ENCODE peak calls at places on chromosomes 11 and 22, in four cellular contexts. One of them, this sample, is unnamed.

GRCh38 chr11:73453562-73453961 is 77.4 kb downstream of the RELT start:
- DNase-seq in HEK293T: no peak
- DNase-seq in heart left ventricle: no peak
- DNase-seq in AG04449: no peak
- DNase-seq in this sample: no peak

GRCh38 chr11:73157141-73158010 is 15.3 kb upstream of the FCHSD2 start:
- DNase-seq in HEK293T: no peak
- DNase-seq in AG04449: peak
- DNase-seq in heart left ventricle: peak
- DNase-seq in this sample: no peak

GRCh38 chr22:36238348-36239149 is 778 bp downstream of the APOL2 start:
- DNase-seq in heart left ventricle: no peak
- DNase-seq in HEK293T: no peak
- DNase-seq in AG04449: no peak
- DNase-seq in this sample: no peak

GRCh38 chr11:73270855-73271477 is 1.2 kb upstream of the P2RY6 start:
- DNase-seq in AG04449: no peak
- DNase-seq in HEK293T: no peak
- DNase-seq in heart left ventricle: no peak
- DNase-seq in this sample: no peak

GRCh38 chr11:96061094-96061493 is 137.2 kb upstream of the MTMR2 start:
- DNase-seq in heart left ventricle: no peak
- DNase-seq in HEK293T: no peak
- DNase-seq in AG04449: no peak
- DNase-seq in this sample: no peak

GRCh38 chr22:35971418-35972119 is 57.1 kb downstream of the RBFOX2 start:
- DNase-seq in heart left ventricle: no peak
- DNase-seq in AG04449: peak
- DNase-seq in HEK293T: peak
- DNase-seq in this sample: peak

GRCh38 chr11:109865558-109866186 is 227.5 kb upstream of the ZC3H12C start:
- DNase-seq in HEK293T: no peak
- DNase-seq in AG04449: no peak
- DNase-seq in heart left ventricle: peak
- DNase-seq in this sample: no peak

GRCh38 chr22:45910928-45911467 is 66.0 kb downstream of the WNT7B start:
- DNase-seq in HEK293T: no peak
- DNase-seq in heart left ventricle: no peak
- DNase-seq in AG04449: no peak
- DNase-seq in this sample: no peak

GRCh38 chr22:50226224-50227165 is 18.3 kb downstream of the TUBGCP6 start:
- DNase-seq in heart left ventricle: no peak
- DNase-seq in HEK293T: no peak
- DNase-seq in AG04449: no peak
- DNase-seq in this sample: no peak

GRCh38 chr22:47367993-47368945 is 605.8 kb downstream of the TBC1D22A start:
- DNase-seq in heart left ventricle: no peak
- DNase-seq in AG04449: no peak
- DNase-seq in HEK293T: no peak
- DNase-seq in this sample: no peak

GRCh38 chr11:3058753-3059664 is 1.8 kb upstream of the CARS1 start:
- DNase-seq in heart left ventricle: no peak
- DNase-seq in HEK293T: no peak
- DNase-seq in AG04449: peak
- DNase-seq in this sample: no peak

GRCh38 chr11:24760681-24761080 is 263.8 kb downstream of the LUZP2 start:
- DNase-seq in HEK293T: no peak
- DNase-seq in heart left ventricle: no peak
- DNase-seq in AG04449: no peak
- DNase-seq in this sample: no peak

GRCh38 chr11:14499178-14499559 is 442 bp downstream of the COPB1 start:
- DNase-seq in AG04449: no peak
- DNase-seq in heart left ventricle: no peak
- DNase-seq in HEK293T: no peak
- DNase-seq in this sample: no peak

GRCh38 chr11:8922691-8923090 is 10.1 kb downstream of the C11orf16 start:
- DNase-seq in AG04449: no peak
- DNase-seq in HEK293T: no peak
- DNase-seq in heart left ventricle: no peak
- DNase-seq in this sample: no peak

GRCh38 chr22:37502342-37503182 is 16.4 kb upstream of the MFNG start:
- DNase-seq in HEK293T: no peak
- DNase-seq in AG04449: no peak
- DNase-seq in heart left ventricle: no peak
- DNase-seq in this sample: peak

GRCh38 chr11:48307760-48308386 is 1.9 kb downstream of the OR4S1 start:
- DNase-seq in AG04449: no peak
- DNase-seq in HEK293T: peak
- DNase-seq in heart left ventricle: peak
- DNase-seq in this sample: peak

GRCh38 chr22:26737262-26737661 is 79.9 kb downstream of the MIAT start:
- DNase-seq in heart left ventricle: no peak
- DNase-seq in HEK293T: no peak
- DNase-seq in AG04449: no peak
- DNase-seq in this sample: no peak

GRCh38 chr11:116857316-116857715 is 19.9 kb upstream of the APOA1 start:
- DNase-seq in AG04449: no peak
- DNase-seq in HEK293T: no peak
- DNase-seq in heart left ventricle: no peak
- DNase-seq in this sample: no peak

GRCh38 chr22:50189849-50190181 is 4.1 kb downstream of the TRABD start:
- DNase-seq in heart left ventricle: no peak
- DNase-seq in AG04449: no peak
- DNase-seq in HEK293T: no peak
- DNase-seq in this sample: no peak

GRCh38 chr22:30665786-30666185 is 1.9 kb downstream of the DUSP18 start:
- DNase-seq in HEK293T: no peak
- DNase-seq in AG04449: no peak
- DNase-seq in heart left ventricle: no peak
- DNase-seq in this sample: no peak

GRCh38 chr11:21814169-21814568 is 378.7 kb upstream of the ANO5 start:
- DNase-seq in HEK293T: no peak
- DNase-seq in AG04449: no peak
- DNase-seq in heart left ventricle: no peak
- DNase-seq in this sample: no peak

GRCh38 chr11:68002943-68003845 is 703 bp downstream of the UNC93B1 start:
- DNase-seq in HEK293T: peak
- DNase-seq in heart left ventricle: no peak
- DNase-seq in AG04449: no peak
- DNase-seq in this sample: no peak

GRCh38 chr11:115895594-115895993 is 391.4 kb upstream of the CADM1 start:
- DNase-seq in HEK293T: no peak
- DNase-seq in heart left ventricle: no peak
- DNase-seq in AG04449: no peak
- DNase-seq in this sample: no peak

GRCh38 chr11:66847461-66848232 is 4.4 kb downstream of the RCE1 start:
- DNase-seq in heart left ventricle: no peak
- DNase-seq in HEK293T: no peak
- DNase-seq in AG04449: no peak
- DNase-seq in this sample: no peak

GRCh38 chr11:133830931-133831907 is 14.1 kb downstream of the SPATA19 start:
- DNase-seq in HEK293T: no peak
- DNase-seq in AG04449: no peak
- DNase-seq in heart left ventricle: no peak
- DNase-seq in this sample: no peak

GRCh38 chr11:72012897-72013721 is 14.4 kb downstream of the IL18BP start:
- DNase-seq in HEK293T: no peak
- DNase-seq in heart left ventricle: peak
- DNase-seq in AG04449: no peak
- DNase-seq in this sample: no peak

GRCh38 chr11:34242037-34242625 is 115.7 kb downstream of the ABTB2 start:
- DNase-seq in heart left ventricle: peak
- DNase-seq in HEK293T: no peak
- DNase-seq in AG04449: no peak
- DNase-seq in this sample: no peak

GRCh38 chr11:46410021-46410420 is 18.4 kb upstream of the CHRM4 start:
- DNase-seq in AG04449: no peak
- DNase-seq in HEK293T: peak
- DNase-seq in heart left ventricle: no peak
- DNase-seq in this sample: no peak

GRCh38 chr11:128153697-128154048 is 433.7 kb downstream of the ETS1 start:
- DNase-seq in AG04449: no peak
- DNase-seq in HEK293T: no peak
- DNase-seq in heart left ventricle: no peak
- DNase-seq in this sample: no peak

GRCh38 chr11:33634291-33634834 is 66.3 kb downstream of the C11orf91 start:
- DNase-seq in heart left ventricle: no peak
- DNase-seq in AG04449: no peak
- DNase-seq in HEK293T: no peak
- DNase-seq in this sample: no peak

GRCh38 chr22:37353839-37354238 is 71.5 kb downstream of the CYTH4 start:
- DNase-seq in AG04449: no peak
- DNase-seq in HEK293T: no peak
- DNase-seq in heart left ventricle: no peak
- DNase-seq in this sample: no peak

GRCh38 chr11:123061403-123062157 is at the start of gene HSPA8:
- DNase-seq in heart left ventricle: peak
- DNase-seq in HEK293T: no peak
- DNase-seq in AG04449: no peak
- DNase-seq in this sample: peak

GRCh38 chr22:23245045-23245798 is 64.9 kb downstream of the BCR start:
- DNase-seq in heart left ventricle: no peak
- DNase-seq in HEK293T: no peak
- DNase-seq in AG04449: no peak
- DNase-seq in this sample: no peak

GRCh38 chr22:29149841-29150555 is 55.7 kb upstream of the EMID1 start:
- DNase-seq in AG04449: no peak
- DNase-seq in HEK293T: no peak
- DNase-seq in heart left ventricle: no peak
- DNase-seq in this sample: no peak